ENCODE peak calls at places on chromosomes 6 and 20, in six cellular contexts. F is Kasumi-1; O is neuronal stem cell; X is fibroblast of gingiva; Q is heart right ventricle; J is stimulated activated CD4-positive, alpha-beta T cell treated with anti-CD3 and anti-CD28 coated beads, TNF-alpha, amount 100 ng/mL, for 1 hour. R is an unnamed sample.

GRCh38 chr6:90263653-90264052 is 33.0 kb downstream of the BACH2 start:
- DNase-seq in J (no peak), Q (no peak), X (no peak), O (no peak), F (no peak), R (no peak)

GRCh38 chr20:25341716-25342680 is 48.6 kb downstream of the ABHD12 start:
- DNase-seq in F (no peak), O (no peak), X (no peak), J (no peak), Q (no peak), R (no peak)

GRCh38 chr20:53387983-53388675 is 205.5 kb downstream of the ZNF217 start:
- DNase-seq in J (peak), O (no peak), F (no peak), X (no peak), Q (no peak), R (no peak)

GRCh38 chr20:20303742-20304141 is 64.2 kb upstream of the INSM1 start:
- DNase-seq in X (no peak), F (no peak), Q (peak), J (no peak), O (no peak), R (no peak)

GRCh38 chr6:23106951-23107350 is 537.6 kb downstream of the HDGFL1 start:
- DNase-seq in O (no peak), Q (no peak), J (no peak), F (no peak), X (peak), R (no peak)

GRCh38 chr20:33731693-33732165 is at the start of gene ZNF341:
- DNase-seq in X (no peak), O (peak), J (peak), Q (peak), F (peak), R (peak)

GRCh38 chr20:62501801-62502495 is 26.2 kb upstream of the GATA5 start:
- DNase-seq in X (no peak), Q (no peak), F (no peak), J (peak), O (no peak), R (peak)

GRCh38 chr6:45472383-45472782 is 94.6 kb upstream of the SUPT3H start:
- DNase-seq in J (no peak), F (no peak), X (peak), Q (no peak), O (no peak), R (no peak)

GRCh38 chr6:44401138-44401537 is 13.6 kb downstream of the CDC5L start:
- DNase-seq in F (no peak), X (no peak), J (no peak), Q (no peak), O (no peak), R (no peak)

GRCh38 chr20:32470025-32470861 is 112.1 kb downstream of the ASXL1 start:
- DNase-seq in X (no peak), Q (peak), O (no peak), J (no peak), F (peak), R (no peak)

R was measured in activated T-helper 2 cell treated with anti-CD3 and anti-CD28 coated beads, Interferon-gamma antibody, Interleukin-2, Interleukin-4, amounts not matched to agents 10 μg/mL and 5 μg/mL and 100 μg/mL, durations not matched to agents 14 hours and 24 hours and 36 hours.